ENCODE peak calls at places on chromosomes 12 and 14, in ten cellular contexts. G, T, Y, F, H, L, S, U, M and K are unnamed samples.

GRCh38 chr12:2877959-2878732 is 1.1 kb downstream of the RHNO1 start:
- DNase-seq in U (no peak), F (no peak), Y (peak; percentile 69), L (no peak), H (no peak), G (no peak), M (peak; percentile 15), T (no peak), S (peak; percentile 19), K (no peak)

GRCh38 chr14:95406756-95407155 is 87.0 kb upstream of the CLMN start:
- DNase-seq in M (no peak), S (no peak), T (no peak), L (no peak), F (no peak), G (no peak), H (no peak), U (no peak), Y (no peak), K (no peak)

GRCh38 chr12:125330645-125331341 is 265.6 kb downstream of the AACS start:
- DNase-seq in M (no peak), T (peak; percentile 6), G (peak; percentile 45), H (peak; percentile 38), U (no peak), L (peak; percentile 85), F (no peak), Y (peak; percentile 19), S (peak; percentile 54), K (no peak)

GRCh38 chr12:47818701-47819543 is 781 bp downstream of the HDAC7 start:
- DNase-seq in Y (peak; percentile 55), S (peak; percentile 60), G (no peak), T (no peak), F (no peak), M (no peak), L (peak; percentile 31), U (peak; percentile 38), H (no peak), K (no peak)

GRCh38 chr14:41799817-41800216 is 193.1 kb downstream of the LRFN5 start:
- DNase-seq in L (no peak), G (no peak), H (no peak), T (no peak), Y (no peak), M (no peak), S (no peak), F (no peak), U (no peak), K (no peak)

GRCh38 chr12:85603556-85603955 is 232.7 kb downstream of the RASSF9 start:
- DNase-seq in T (no peak), L (no peak), M (no peak), F (no peak), S (no peak), U (no peak), H (no peak), Y (no peak), G (no peak), K (no peak)

GRCh38 chr12:30882706-30883105 is 43.8 kb upstream of the TSPAN11 start:
- DNase-seq in T (no peak), Y (no peak), L (no peak), M (no peak), G (no peak), S (no peak), H (no peak), U (peak; percentile 16), F (no peak), K (no peak)

GRCh38 chr12:17976202-17976601 is 113.8 kb downstream of the RERGL start:
- DNase-seq in M (peak; percentile 18), U (no peak), F (no peak), H (no peak), L (peak; percentile 7), G (no peak), T (no peak), S (no peak), Y (no peak), K (no peak)

GRCh38 chr12:61706783-61707182 is 553.4 kb upstream of the USP15 start:
- DNase-seq in S (no peak), L (no peak), U (no peak), F (no peak), H (no peak), T (no peak), Y (no peak), M (no peak), G (no peak), K (no peak)

GRCh38 chr12:8018666-8019581 is 13.6 kb upstream of the FOXJ2 start:
- DNase-seq in F (no peak), T (no peak), G (no peak), H (no peak), Y (no peak), L (no peak), S (no peak), M (no peak), U (peak; percentile 95), K (no peak)

GRCh38 chr14:70808402-70809237 is 693 bp downstream of the MAP3K9 start:
- DNase-seq in M (no peak), Y (no peak), S (peak; percentile 28), H (peak; percentile 25), U (peak; percentile 53), F (no peak), T (peak; percentile 38), L (peak; percentile 32), G (no peak), K (peak; percentile 80)

GRCh38 chr12:1808036-1808797 is 12.1 kb upstream of the LRTM2 start:
- DNase-seq in F (no peak), L (no peak), U (no peak), Y (no peak), G (no peak), H (no peak), M (no peak), S (no peak), T (no peak), K (peak; percentile 62)

GRCh38 chr14:43411841-43412240 is 1095.2 kb downstream of the FSCB start:
- DNase-seq in S (no peak), U (no peak), G (no peak), M (no peak), F (no peak), Y (peak; percentile 87), L (no peak), H (no peak), T (no peak), K (no peak)

GRCh38 chr14:51733147-51733546 is 81.4 kb downstream of the FRMD6 start:
- DNase-seq in G (no peak), U (no peak), T (no peak), Y (no peak), L (no peak), F (no peak), S (no peak), M (no peak), H (no peak), K (no peak)

GRCh38 chr14:98957211-98958047 is 314.6 kb downstream of the BCL11B start:
- DNase-seq in L (no peak), H (peak; percentile 71), S (peak; percentile 63), T (no peak), G (no peak), M (peak; percentile 94), Y (peak; percentile 6), F (no peak), U (peak; percentile 47), K (peak; percentile 84)

GRCh38 chr12:120218680-120219606 is 18.0 kb upstream of the RPLP0 start:
- DNase-seq in Y (no peak), S (no peak), T (no peak), M (no peak), F (no peak), H (no peak), G (no peak), U (no peak), L (no peak), K (no peak)

GRCh38 chr14:105591052-105591451 is 64.7 kb downstream of the TMEM121 start:
- DNase-seq in G (no peak), M (no peak), Y (no peak), T (no peak), L (no peak), H (no peak), S (no peak), U (no peak), F (no peak), K (peak; percentile 51)

GRCh38 chr12:59182191-59182590 is 261.9 kb upstream of the LRIG3 start:
- DNase-seq in S (no peak), T (no peak), L (no peak), Y (no peak), G (no peak), F (no peak), U (no peak), H (no peak), M (peak; percentile 47), K (no peak)

GRCh38 chr12:123671876-123672275 is 963 bp downstream of the TCTN2 start:
- DNase-seq in T (no peak), U (no peak), M (no peak), S (no peak), G (no peak), F (no peak), H (no peak), Y (peak; percentile 14), L (no peak), K (no peak)

GRCh38 chr14:77154421-77154820 is 12.8 kb upstream of the ZDHHC22 start:
- DNase-seq in G (no peak), M (no peak), F (no peak), U (no peak), S (no peak), L (no peak), T (no peak), H (no peak), Y (no peak), K (no peak)

GRCh38 chr14:54108481-54109471 is 152.2 kb upstream of the BMP4 start:
- DNase-seq in S (no peak), G (no peak), H (peak; percentile 83), Y (peak; percentile 73), T (no peak), L (no peak), M (peak; percentile 87), U (peak; percentile 97), F (no peak), K (no peak)

GRCh38 chr12:66453111-66453510 is 150.8 kb downstream of the HELB start:
- DNase-seq in Y (no peak), G (no peak), L (no peak), H (no peak), T (no peak), F (no peak), M (no peak), S (no peak), U (no peak), K (no peak)

GRCh38 chr14:81991998-81992397 is 458.3 kb upstream of the SEL1L start:
- DNase-seq in H (no peak), M (peak; percentile 10), L (no peak), S (peak; percentile 3), G (no peak), T (no peak), Y (no peak), F (no peak), U (no peak), K (no peak)

GRCh38 chr14:73462815-73463214 is 4.5 kb upstream of the NUMB start:
- DNase-seq in U (no peak), S (no peak), M (no peak), Y (peak; percentile 82), T (no peak), H (no peak), F (no peak), G (no peak), L (no peak), K (no peak)